ENCODE peak calls at places on chromosomes 6 and 20, in four cellular contexts. One of them, this sample, is unnamed.

GRCh38 chr6:46023216-46023915 is 7.7 kb upstream of the CLIC5 start:
- DNase-seq in stimulated activated CD4-positive, alpha-beta T cell treated with anti-CD3 and anti-CD28 coated beads, TNF-alpha, amount 100 ng/mL, for 48 hours: no peak
- DNase-seq in AG08395: no peak
- DNase-seq in kidney tubule cell: peak; percentile 20
- DNase-seq in this sample: peak; percentile 83

GRCh38 chr20:57414867-57415592 is 23.8 kb downstream of the RBM38 start:
- DNase-seq in kidney tubule cell: no peak
- DNase-seq in stimulated activated CD4-positive, alpha-beta T cell treated with anti-CD3 and anti-CD28 coated beads, TNF-alpha, amount 100 ng/mL, for 48 hours: no peak
- DNase-seq in AG08395: peak; percentile 48
- DNase-seq in this sample: peak; percentile 92

GRCh38 chr6:35602133-35602946 is 86.4 kb downstream of the FKBP5 start:
- DNase-seq in kidney tubule cell: no peak
- DNase-seq in stimulated activated CD4-positive, alpha-beta T cell treated with anti-CD3 and anti-CD28 coated beads, TNF-alpha, amount 100 ng/mL, for 48 hours: no peak
- DNase-seq in AG08395: peak; percentile 8
- DNase-seq in this sample: no peak

GRCh38 chr6:47420394-47421371 is 56.9 kb upstream of the CD2AP start:
- DNase-seq in AG08395: no peak
- DNase-seq in stimulated activated CD4-positive, alpha-beta T cell treated with anti-CD3 and anti-CD28 coated beads, TNF-alpha, amount 100 ng/mL, for 48 hours: no peak
- DNase-seq in kidney tubule cell: peak; percentile 71
- DNase-seq in this sample: no peak

GRCh38 chr20:62949153-62949821 is 3.2 kb upstream of the SLC17A9 start:
- DNase-seq in kidney tubule cell: no peak
- DNase-seq in AG08395: no peak
- DNase-seq in stimulated activated CD4-positive, alpha-beta T cell treated with anti-CD3 and anti-CD28 coated beads, TNF-alpha, amount 100 ng/mL, for 48 hours: no peak
- DNase-seq in this sample: peak; percentile 30

GRCh38 chr6:25024821-25025220 is 89.1 kb upstream of the RIPOR2 start:
- DNase-seq in kidney tubule cell: no peak
- DNase-seq in stimulated activated CD4-positive, alpha-beta T cell treated with anti-CD3 and anti-CD28 coated beads, TNF-alpha, amount 100 ng/mL, for 48 hours: no peak
- DNase-seq in AG08395: no peak
- DNase-seq in this sample: no peak

GRCh38 chr6:4320860-4321259 is 185.5 kb upstream of the ECI2 start:
- DNase-seq in stimulated activated CD4-positive, alpha-beta T cell treated with anti-CD3 and anti-CD28 coated beads, TNF-alpha, amount 100 ng/mL, for 48 hours: no peak
- DNase-seq in kidney tubule cell: peak; percentile 87
- DNase-seq in AG08395: peak; percentile 79
- DNase-seq in this sample: no peak

GRCh38 chr20:57061058-57061900 is 205.2 kb downstream of the BMP7 start:
- DNase-seq in stimulated activated CD4-positive, alpha-beta T cell treated with anti-CD3 and anti-CD28 coated beads, TNF-alpha, amount 100 ng/mL, for 48 hours: no peak
- DNase-seq in AG08395: peak; percentile 60
- DNase-seq in kidney tubule cell: peak; percentile 13
- DNase-seq in this sample: no peak

GRCh38 chr20:36871640-36872570 is 4.0 kb upstream of the TLDC2 start:
- DNase-seq in stimulated activated CD4-positive, alpha-beta T cell treated with anti-CD3 and anti-CD28 coated beads, TNF-alpha, amount 100 ng/mL, for 48 hours: no peak
- DNase-seq in kidney tubule cell: peak; percentile 54
- DNase-seq in AG08395: no peak
- DNase-seq in this sample: peak; percentile 42

This sample was measured in osteoblast.